ENCODE peak calls at places on chromosomes 11 and 22, in nine cellular contexts. One of them, this sample, is unnamed.
A peak's percentile ranks its signal among the peaks of the same experiment; 100 is the strongest.

GRCh38 chr11:86790867-86791849 is 9.2 kb upstream of the PRSS23 start:
- DNase-seq in AG04450: no peak
- DNase-seq in naive thymus-derived CD4-positive, alpha-beta T cell: no peak
- DNase-seq in fibroblast of lung: no peak
- DNase-seq in HL-60: no peak
- DNase-seq in neuronal stem cell: no peak
- DNase-seq in Panc1: no peak
- DNase-seq in psoas muscle: no peak
- DNase-seq in HCT116: no peak
- DNase-seq in this sample: no peak

GRCh38 chr11:79087238-79087956 is 353.4 kb downstream of the TENM4 start:
- DNase-seq in psoas muscle: no peak
- DNase-seq in AG04450: no peak
- DNase-seq in fibroblast of lung: peak; percentile 43
- DNase-seq in Panc1: no peak
- DNase-seq in naive thymus-derived CD4-positive, alpha-beta T cell: no peak
- DNase-seq in HL-60: no peak
- DNase-seq in HCT116: no peak
- DNase-seq in neuronal stem cell: peak; percentile 40
- DNase-seq in this sample: no peak

GRCh38 chr22:23063539-23064380 is 6.6 kb upstream of the GNAZ start:
- DNase-seq in HL-60: no peak
- DNase-seq in naive thymus-derived CD4-positive, alpha-beta T cell: peak; percentile 15
- DNase-seq in Panc1: no peak
- DNase-seq in AG04450: no peak
- DNase-seq in psoas muscle: peak; percentile 46
- DNase-seq in neuronal stem cell: no peak
- DNase-seq in HCT116: no peak
- DNase-seq in fibroblast of lung: no peak
- DNase-seq in this sample: peak; percentile 53

GRCh38 chr11:12318791-12319733 is 58.3 kb upstream of the PARVA start:
- DNase-seq in HL-60: no peak
- DNase-seq in AG04450: peak; percentile 75
- DNase-seq in neuronal stem cell: no peak
- DNase-seq in HCT116: no peak
- DNase-seq in naive thymus-derived CD4-positive, alpha-beta T cell: no peak
- DNase-seq in psoas muscle: no peak
- DNase-seq in fibroblast of lung: peak; percentile 89
- DNase-seq in Panc1: no peak
- DNase-seq in this sample: no peak

GRCh38 chr11:130022799-130023198 is 20.2 kb upstream of the PRDM10 start:
- DNase-seq in HL-60: no peak
- DNase-seq in Panc1: no peak
- DNase-seq in fibroblast of lung: no peak
- DNase-seq in psoas muscle: no peak
- DNase-seq in neuronal stem cell: no peak
- DNase-seq in HCT116: no peak
- DNase-seq in AG04450: no peak
- DNase-seq in naive thymus-derived CD4-positive, alpha-beta T cell: no peak
- DNase-seq in this sample: no peak

GRCh38 chr11:103035656-103036434 is 56.1 kb downstream of the DCUN1D5 start:
- DNase-seq in HCT116: peak; percentile 84
- DNase-seq in fibroblast of lung: peak; percentile 80
- DNase-seq in psoas muscle: no peak
- DNase-seq in AG04450: peak; percentile 34
- DNase-seq in neuronal stem cell: peak; percentile 24
- DNase-seq in Panc1: peak; percentile 55
- DNase-seq in naive thymus-derived CD4-positive, alpha-beta T cell: peak; percentile 23
- DNase-seq in HL-60: peak; percentile 63
- DNase-seq in this sample: no peak

GRCh38 chr11:2833938-2834892 is 51.4 kb downstream of the CDKN1C start:
- DNase-seq in naive thymus-derived CD4-positive, alpha-beta T cell: no peak
- DNase-seq in AG04450: no peak
- DNase-seq in psoas muscle: peak; percentile 47
- DNase-seq in neuronal stem cell: no peak
- DNase-seq in fibroblast of lung: no peak
- DNase-seq in HL-60: no peak
- DNase-seq in Panc1: no peak
- DNase-seq in HCT116: no peak
- DNase-seq in this sample: no peak

GRCh38 chr11:30666817-30667216 is 80.7 kb upstream of the MPPED2 start:
- DNase-seq in HL-60: no peak
- DNase-seq in psoas muscle: no peak
- DNase-seq in HCT116: no peak
- DNase-seq in fibroblast of lung: no peak
- DNase-seq in neuronal stem cell: no peak
- DNase-seq in Panc1: no peak
- DNase-seq in naive thymus-derived CD4-positive, alpha-beta T cell: no peak
- DNase-seq in AG04450: no peak
- DNase-seq in this sample: no peak

GRCh38 chr11:3375552-3375951 is 3.4 kb downstream of the ZNF195 start:
- DNase-seq in fibroblast of lung: no peak
- DNase-seq in HL-60: no peak
- DNase-seq in neuronal stem cell: no peak
- DNase-seq in AG04450: no peak
- DNase-seq in Panc1: no peak
- DNase-seq in psoas muscle: no peak
- DNase-seq in naive thymus-derived CD4-positive, alpha-beta T cell: no peak
- DNase-seq in HCT116: no peak
- DNase-seq in this sample: no peak

GRCh38 chr11:60251485-60252207 is 8.7 kb upstream of the MS4A4E start:
- DNase-seq in Panc1: peak; percentile 7
- DNase-seq in AG04450: no peak
- DNase-seq in fibroblast of lung: peak; percentile 21
- DNase-seq in neuronal stem cell: peak; percentile 45
- DNase-seq in HCT116: peak; percentile 24
- DNase-seq in psoas muscle: no peak
- DNase-seq in HL-60: no peak
- DNase-seq in naive thymus-derived CD4-positive, alpha-beta T cell: no peak
- DNase-seq in this sample: no peak

GRCh38 chr22:30015229-30015797 is 65.0 kb upstream of the HORMAD2 start:
- DNase-seq in HL-60: no peak
- DNase-seq in neuronal stem cell: no peak
- DNase-seq in AG04450: no peak
- DNase-seq in naive thymus-derived CD4-positive, alpha-beta T cell: no peak
- DNase-seq in Panc1: no peak
- DNase-seq in psoas muscle: no peak
- DNase-seq in fibroblast of lung: peak; percentile 20
- DNase-seq in HCT116: no peak
- DNase-seq in this sample: no peak

DNA sequence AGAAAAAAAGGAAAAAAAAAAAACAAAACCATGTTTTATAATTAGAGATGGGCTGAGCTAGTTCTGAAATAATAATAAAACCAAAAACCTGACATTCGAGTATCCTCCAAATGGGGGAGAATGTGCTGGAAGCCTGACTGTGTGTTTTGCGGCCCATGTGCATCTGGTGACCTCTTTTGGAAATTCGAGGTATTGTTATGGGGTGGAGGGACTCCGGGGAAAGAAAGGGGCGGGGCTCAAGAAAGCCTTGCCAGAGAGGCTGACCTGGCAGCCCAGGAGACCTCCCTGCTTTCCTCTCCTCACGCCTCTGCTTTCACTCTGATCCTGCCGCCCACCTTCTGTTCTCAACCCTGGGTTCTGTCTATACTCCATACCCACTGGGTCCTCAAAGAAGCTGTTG is 72.9 kb downstream of the CTTN start:
- DNase-seq in Panc1: no peak
- DNase-seq in HCT116: peak; percentile 23
- DNase-seq in neuronal stem cell: peak; percentile 32
- DNase-seq in AG04450: no peak
- DNase-seq in naive thymus-derived CD4-positive, alpha-beta T cell: no peak
- DNase-seq in HL-60: no peak
- DNase-seq in fibroblast of lung: peak; percentile 12
- DNase-seq in psoas muscle: no peak
- DNase-seq in this sample: no peak
- H3K27ac ChIP-seq in Panc1: no peak overlapping the region
- H3K27ac ChIP-seq in HCT116: no peak overlapping the region
- H3K27ac ChIP-seq in neuronal stem cell: no peak overlapping the region
- H3K27ac ChIP-seq in AG04450: no peak overlapping the region
- H3K27ac ChIP-seq in naive thymus-derived CD4-positive, alpha-beta T cell: no peak overlapping the region
- H3K27ac ChIP-seq in HL-60: no peak overlapping the region
- H3K27ac ChIP-seq in fibroblast of lung: no peak overlapping the region
- H3K27ac ChIP-seq in psoas muscle: no peak overlapping the region
- H3K27ac ChIP-seq in this sample: no peak overlapping the region

GRCh38 chr22:42645341-42645937 is 3.8 kb downstream of the CYB5R3 start:
- DNase-seq in naive thymus-derived CD4-positive, alpha-beta T cell: no peak
- DNase-seq in fibroblast of lung: no peak
- DNase-seq in Panc1: no peak
- DNase-seq in AG04450: no peak
- DNase-seq in neuronal stem cell: no peak
- DNase-seq in HCT116: no peak
- DNase-seq in HL-60: no peak
- DNase-seq in psoas muscle: peak; percentile 65
- DNase-seq in this sample: peak; percentile 65
- H3K4me3 ChIP-seq in naive thymus-derived CD4-positive, alpha-beta T cell: no peak overlapping the region
- H3K4me3 ChIP-seq in fibroblast of lung: no peak overlapping the region
- H3K4me3 ChIP-seq in Panc1: no peak overlapping the region
- H3K4me3 ChIP-seq in AG04450: no peak overlapping the region
- H3K4me3 ChIP-seq in neuronal stem cell: no peak overlapping the region
- H3K4me3 ChIP-seq in HCT116: no peak overlapping the region
- H3K4me3 ChIP-seq in HL-60: no peak overlapping the region
- H3K4me3 ChIP-seq in psoas muscle: peak overlapping the region; percentile 67
- H3K4me3 ChIP-seq in this sample: peak overlapping the region; percentile 38

GRCh38 chr11:69918231-69918937 is 99.2 kb upstream of the FGF3 start:
- DNase-seq in neuronal stem cell: no peak
- DNase-seq in psoas muscle: peak; percentile 78
- DNase-seq in HL-60: no peak
- DNase-seq in fibroblast of lung: no peak
- DNase-seq in AG04450: no peak
- DNase-seq in Panc1: no peak
- DNase-seq in naive thymus-derived CD4-positive, alpha-beta T cell: no peak
- DNase-seq in HCT116: no peak
- DNase-seq in this sample: no peak
- H3K27ac ChIP-seq in neuronal stem cell: no peak overlapping the region
- H3K27ac ChIP-seq in psoas muscle: peak overlapping the region; percentile 41
- H3K27ac ChIP-seq in HL-60: no peak overlapping the region
- H3K27ac ChIP-seq in fibroblast of lung: no peak overlapping the region
- H3K27ac ChIP-seq in AG04450: no peak overlapping the region
- H3K27ac ChIP-seq in Panc1: no peak overlapping the region
- H3K27ac ChIP-seq in naive thymus-derived CD4-positive, alpha-beta T cell: no peak overlapping the region
- H3K27ac ChIP-seq in HCT116: no peak overlapping the region
- H3K27ac ChIP-seq in this sample: peak overlapping the region; percentile 62

GRCh38 chr11:104165014-104165413 is 1.1 kb upstream of the PDGFD start:
- DNase-seq in fibroblast of lung: no peak
- DNase-seq in naive thymus-derived CD4-positive, alpha-beta T cell: no peak
- DNase-seq in HCT116: no peak
- DNase-seq in Panc1: no peak
- DNase-seq in psoas muscle: no peak
- DNase-seq in AG04450: no peak
- DNase-seq in HL-60: no peak
- DNase-seq in neuronal stem cell: no peak
- DNase-seq in this sample: no peak
- H3K4me3 ChIP-seq in fibroblast of lung: no peak overlapping the region
- H3K4me3 ChIP-seq in naive thymus-derived CD4-positive, alpha-beta T cell: no peak overlapping the region
- H3K4me3 ChIP-seq in HCT116: no peak overlapping the region
- H3K4me3 ChIP-seq in Panc1: no peak overlapping the region
- H3K4me3 ChIP-seq in psoas muscle: no peak overlapping the region
- H3K4me3 ChIP-seq in AG04450: no peak overlapping the region
- H3K4me3 ChIP-seq in HL-60: no peak overlapping the region
- H3K4me3 ChIP-seq in neuronal stem cell: no peak overlapping the region
- H3K4me3 ChIP-seq in this sample: no peak overlapping the region

DNA sequence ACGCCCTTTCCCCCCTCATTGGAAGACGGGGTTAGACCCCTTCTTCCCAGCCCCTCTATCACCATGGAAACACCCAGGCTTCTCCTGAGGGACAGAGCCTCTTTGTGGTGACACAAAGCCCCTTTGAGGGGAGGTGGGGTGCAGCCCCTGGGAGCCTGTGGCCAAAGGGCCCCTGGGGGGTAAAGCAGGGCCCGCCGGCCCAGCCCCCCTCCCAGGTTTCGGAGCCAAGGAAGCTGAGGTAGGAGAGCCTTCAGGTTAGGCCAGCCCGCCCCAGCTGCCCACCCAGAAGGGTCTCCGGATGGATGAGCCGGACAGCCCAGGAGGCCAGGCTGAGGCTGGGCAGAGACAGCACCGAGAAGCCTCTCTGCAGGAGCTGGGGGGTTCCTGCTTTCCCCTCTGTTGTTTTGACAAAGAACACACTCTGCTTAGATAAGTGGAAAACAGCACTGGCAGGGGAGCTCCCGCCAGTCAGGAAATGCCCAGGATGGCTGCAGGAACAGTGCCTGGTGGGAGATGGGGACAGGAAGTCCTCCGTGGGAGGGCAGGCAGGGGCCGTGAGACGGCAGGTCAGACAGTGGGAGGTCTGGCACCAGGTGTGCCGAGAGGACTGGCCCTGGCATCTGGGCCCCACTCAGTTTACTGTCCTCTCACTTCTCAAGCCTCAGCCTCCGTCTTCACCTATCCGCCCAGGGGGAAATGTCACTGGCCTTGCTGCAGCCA is 18.2 kb downstream of the ARVCF start:
- DNase-seq in Panc1: no peak
- DNase-seq in HCT116: no peak
- DNase-seq in HL-60: no peak
- DNase-seq in AG04450: no peak
- DNase-seq in neuronal stem cell: no peak
- DNase-seq in fibroblast of lung: no peak
- DNase-seq in naive thymus-derived CD4-positive, alpha-beta T cell: no peak
- DNase-seq in psoas muscle: peak; percentile 30
- DNase-seq in this sample: no peak
- H3K27ac ChIP-seq in Panc1: no peak overlapping the region
- H3K27ac ChIP-seq in HCT116: no peak overlapping the region
- H3K27ac ChIP-seq in HL-60: no peak overlapping the region
- H3K27ac ChIP-seq in AG04450: no peak overlapping the region
- H3K27ac ChIP-seq in neuronal stem cell: peak overlapping the region; percentile 49
- H3K27ac ChIP-seq in fibroblast of lung: no peak overlapping the region
- H3K27ac ChIP-seq in naive thymus-derived CD4-positive, alpha-beta T cell: no peak overlapping the region
- H3K27ac ChIP-seq in psoas muscle: no peak overlapping the region
- H3K27ac ChIP-seq in this sample: no peak overlapping the region

GRCh38 chr11:117885777-117886176 is 9.3 kb upstream of the FXYD6 start:
- DNase-seq in neuronal stem cell: no peak
- DNase-seq in fibroblast of lung: peak; percentile 78
- DNase-seq in HCT116: no peak
- DNase-seq in naive thymus-derived CD4-positive, alpha-beta T cell: no peak
- DNase-seq in AG04450: no peak
- DNase-seq in Panc1: no peak
- DNase-seq in psoas muscle: peak; percentile 77
- DNase-seq in HL-60: no peak
- DNase-seq in this sample: peak; percentile 73
- H3K4me3 ChIP-seq in neuronal stem cell: no peak overlapping the region
- H3K4me3 ChIP-seq in fibroblast of lung: no peak overlapping the region
- H3K4me3 ChIP-seq in HCT116: no peak overlapping the region
- H3K4me3 ChIP-seq in naive thymus-derived CD4-positive, alpha-beta T cell: no peak overlapping the region
- H3K4me3 ChIP-seq in AG04450: peak overlapping the region; percentile 23
- H3K4me3 ChIP-seq in Panc1: no peak overlapping the region
- H3K4me3 ChIP-seq in psoas muscle: peak overlapping the region; percentile 46
- H3K4me3 ChIP-seq in HL-60: no peak overlapping the region
- H3K4me3 ChIP-seq in this sample: peak overlapping the region; percentile 17